ENCODE peak calls at places on chromosome 21, in nine cellular contexts. B is transverse colon, M is HCT116, K is Panc1, C is breast epithelium, O is stomach, S is GM12892, R is GM12891, X is suprapubic skin. L is an unnamed sample.

GRCh38 chr21:40686526-40686925 is 160.4 kb downstream of the DSCAM start:
- DNase-seq in B (no peak), M (no peak), K (no peak), C (no peak), O (no peak), S (no peak), R (no peak), X (no peak), L (no peak)

GRCh38 chr21:35649186-35649585 is 411.1 kb downstream of the SETD4 start:
- DNase-seq in B (no peak), M (no peak), K (no peak), C (no peak), O (no peak), S (no peak), R (no peak), X (no peak), L (no peak)

GRCh38 chr21:34734696-34735095 is 65.9 kb downstream of the CLIC6 start:
- DNase-seq in B (no peak), M (no peak), K (no peak), C (peak; percentile 78), O (no peak), S (no peak), R (no peak), X (no peak), L (peak; percentile 75)

GRCh38 chr21:26099610-26100219 is 70.9 kb downstream of the APP start:
- DNase-seq in B (no peak), M (no peak), K (no peak), C (no peak), O (no peak), S (no peak), R (no peak), X (no peak), L (no peak)

GRCh38 chr21:34351786-34352241 is 12.0 kb upstream of the KCNE2 start:
- DNase-seq in B (peak; percentile 51), M (peak; percentile 48), K (no peak), C (peak; percentile 44), O (peak; percentile 61), S (peak; percentile 27), R (peak; percentile 36), X (no peak), L (peak; percentile 26)

GRCh38 chr21:21624674-21625073 is 626.5 kb downstream of the NCAM2 start:
- DNase-seq in B (no peak), M (no peak), K (no peak), C (no peak), O (no peak), S (no peak), R (no peak), X (no peak), L (no peak)

GRCh38 chr21:37396855-37397254 is 30.3 kb downstream of the DYRK1A start:
- DNase-seq in B (no peak), M (no peak), K (no peak), C (no peak), O (no peak), S (no peak), R (no peak), X (no peak), L (no peak)

GRCh38 chr21:34989337-34990151 is 59.6 kb downstream of the RUNX1 start:
- DNase-seq in B (no peak), M (no peak), K (no peak), C (no peak), O (no peak), S (no peak), R (no peak), X (no peak), L (no peak)

GRCh38 chr21:46227811-46228344 is 696 bp downstream of the LSS start:
- DNase-seq in B (no peak), M (no peak), K (no peak), C (no peak), O (no peak), S (no peak), R (no peak), X (peak; percentile 57), L (no peak)

GRCh38 chr21:46226920-46227599 is 1.5 kb downstream of the LSS start:
- DNase-seq in B (no peak), M (no peak), K (no peak), C (no peak), O (no peak), S (no peak), R (no peak), X (peak; percentile 60), L (peak; percentile 41)

GRCh38 chr21:46229133-46229922 is 754 bp upstream of the LSS start:
- DNase-seq in B (no peak), M (no peak), K (no peak), C (no peak), O (no peak), S (peak; percentile 59), R (peak; percentile 53), X (peak; percentile 85), L (no peak)

GRCh38 chr21:46229923-46230260 is 1.3 kb upstream of the LSS start:
- DNase-seq in B (no peak), M (no peak), K (no peak), C (no peak), O (no peak), S (no peak), R (no peak), X (no peak), L (no peak)

GRCh38 chr21:46228345-46229051 is at the start of gene LSS:
- DNase-seq in B (peak; percentile 99), M (peak; percentile 93), K (peak; percentile 72), C (peak; percentile 95), O (peak; percentile 98), S (peak; percentile 97), R (peak; percentile 97), X (peak; percentile 98), L (peak; percentile 98)
- TF ChIP-seq POLR2AphosphoS5 in B (peak; percentile 81), M (peak; percentile 45), K (no peak), C (peak; percentile 54), O (peak; percentile 73), S (no peak), R (peak; percentile 39), X (no peak), L (peak; percentile 69)

DNA sequence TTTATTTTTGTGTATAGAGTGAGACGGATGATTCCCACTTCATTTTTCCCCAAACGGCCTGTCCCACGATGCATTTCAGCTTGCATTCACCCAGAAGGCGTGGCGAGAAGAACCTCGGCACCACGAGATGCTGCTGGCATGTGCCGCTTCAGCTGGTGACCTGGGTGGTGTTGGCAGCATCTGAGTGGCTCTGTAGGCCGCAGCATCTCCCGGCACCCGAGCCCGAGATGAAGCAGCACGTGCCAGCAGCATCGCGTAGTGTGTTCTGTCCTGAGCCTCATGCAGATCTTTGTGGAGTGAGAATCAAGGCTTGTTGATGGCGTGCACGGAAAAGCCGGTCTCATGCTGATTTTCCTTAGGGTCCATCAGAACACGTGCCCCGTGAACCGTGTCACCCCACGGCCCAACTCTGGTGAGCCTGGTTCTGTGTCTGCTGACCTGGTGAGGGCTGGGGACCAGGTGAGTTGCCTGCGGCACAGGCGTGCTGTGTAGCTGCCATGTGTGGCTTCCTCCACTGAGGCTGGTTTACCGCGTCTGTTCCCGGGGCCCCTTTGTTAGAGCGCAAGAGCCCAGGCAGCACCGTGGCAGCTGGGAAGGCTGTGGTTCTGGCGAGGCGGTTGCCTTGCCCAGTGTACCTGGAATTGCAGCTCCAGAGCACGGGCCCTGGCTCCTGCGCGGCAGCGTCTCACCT is 16.7 kb downstream of the SLX9 start:
- DNase-seq in B (no peak), M (no peak), K (no peak), C (no peak), O (no peak), S (no peak), R (no peak), X (no peak), L (no peak)
- TF ChIP-seq POLR2AphosphoS5 in B (no peak), M (no peak), K (no peak), C (no peak), O (no peak), S (no peak), R (no peak), X (no peak), L (no peak)

GRCh38 chr21:45305831-45306230 is 18.1 kb upstream of the POFUT2 start:
- DNase-seq in B (no peak), M (no peak), K (no peak), C (no peak), O (no peak), S (no peak), R (no peak), X (peak; percentile 38), L (no peak)

GRCh38 chr21:45309069-45309521 is 21.4 kb upstream of the POFUT2 start:
- DNase-seq in B (peak; percentile 70), M (no peak), K (no peak), C (no peak), O (peak; percentile 47), S (no peak), R (no peak), X (peak; percentile 76), L (no peak)

GRCh38 chr21:45308211-45309068 is 20.7 kb upstream of the POFUT2 start:
- DNase-seq in B (no peak), M (no peak), K (no peak), C (no peak), O (no peak), S (no peak), R (no peak), X (peak; percentile 62), L (no peak)

GRCh38 chr21:45306453-45306831 is 18.7 kb upstream of the POFUT2 start:
- DNase-seq in B (no peak), M (no peak), K (no peak), C (no peak), O (no peak), S (no peak), R (no peak), X (peak; percentile 49), L (no peak)

DNA sequence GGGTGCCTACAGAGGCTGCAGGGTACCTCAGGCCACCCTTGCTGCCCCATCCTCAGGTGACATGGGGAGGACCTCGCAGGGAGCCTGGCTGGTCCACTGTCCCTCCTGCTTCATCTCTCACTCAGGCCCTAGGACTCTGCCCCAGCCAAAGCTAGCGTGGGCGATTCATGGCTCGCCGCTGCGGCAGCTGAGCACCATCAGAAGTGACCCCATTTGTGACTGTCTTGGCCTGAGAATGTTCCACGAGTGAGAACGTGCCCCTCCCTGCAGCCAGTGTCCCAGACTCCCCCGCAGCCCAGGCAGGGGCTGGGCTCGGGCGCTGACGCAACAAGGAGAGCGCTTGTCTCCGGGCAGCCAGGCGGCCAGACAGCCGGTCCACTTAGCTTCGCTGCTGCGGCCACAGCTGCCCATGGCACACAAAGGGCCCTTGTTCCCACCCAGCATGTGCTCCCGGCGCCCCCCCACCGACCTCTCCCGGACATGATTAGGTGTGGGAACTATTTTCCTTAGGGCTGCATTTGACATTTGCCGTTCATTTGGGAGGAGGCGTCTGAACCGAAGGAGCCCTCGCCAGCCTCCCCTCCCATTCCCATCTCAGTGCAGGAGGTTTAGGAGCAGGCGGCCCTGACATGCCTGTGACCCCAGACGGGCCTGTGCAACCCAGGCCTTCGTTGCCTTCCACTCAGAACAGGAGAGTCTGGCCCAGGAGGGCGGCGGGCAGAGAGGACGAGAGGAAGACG is 19.3 kb upstream of the POFUT2 start:
- DNase-seq in B (peak; percentile 62), M (no peak), K (no peak), C (peak; percentile 57), O (peak; percentile 51), S (no peak), R (no peak), X (peak; percentile 60), L (no peak)
- TF ChIP-seq POLR2AphosphoS5 in B (peak; percentile 74), M (no peak), K (no peak), C (peak; percentile 35), O (peak; percentile 65), S (no peak), R (no peak), X (no peak), L (peak; percentile 48)

GRCh38 chr21:38649120-38649519 is 150.8 kb upstream of the ERG start:
- DNase-seq in B (no peak), M (no peak), K (no peak), C (no peak), O (no peak), S (no peak), R (no peak), X (no peak), L (no peak)

GRCh38 chr21:38643404-38644023 is 145.2 kb upstream of the ERG start:
- DNase-seq in B (no peak), M (no peak), K (no peak), C (no peak), O (no peak), S (no peak), R (no peak), X (no peak), L (no peak)

GRCh38 chr21:38646213-38646837 is 148.0 kb upstream of the ERG start:
- DNase-seq in B (no peak), M (no peak), K (no peak), C (no peak), O (no peak), S (no peak), R (no peak), X (no peak), L (no peak)

GRCh38 chr21:38639782-38640750 is 141.8 kb upstream of the ERG start:
- DNase-seq in B (no peak), M (no peak), K (no peak), C (no peak), O (no peak), S (no peak), R (no peak), X (no peak), L (no peak)

DNA sequence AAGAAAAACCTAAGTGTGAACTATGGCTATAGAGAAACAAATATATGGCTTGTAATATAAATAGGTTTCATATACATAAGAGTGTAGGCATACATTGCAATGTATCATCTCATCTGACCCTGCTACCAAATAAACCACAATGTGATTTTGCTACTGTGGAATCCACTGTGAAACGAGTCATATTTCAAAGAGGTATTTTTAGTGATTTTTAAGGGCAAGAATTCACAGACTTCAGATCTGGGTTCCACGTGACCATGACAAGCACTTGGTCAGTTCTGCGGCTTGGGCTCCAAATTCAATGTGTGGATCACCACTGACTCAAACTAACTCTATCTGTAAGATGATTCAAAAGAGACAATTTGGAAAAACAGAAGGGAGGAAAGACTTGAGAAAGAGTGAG is 147.0 kb upstream of the ERG start:
- DNase-seq in B (no peak), M (no peak), K (no peak), C (no peak), O (no peak), S (no peak), R (no peak), X (no peak), L (no peak)
- TF ChIP-seq POLR2AphosphoS5 in B (no peak), M (no peak), K (no peak), C (no peak), O (no peak), S (no peak), R (no peak), X (no peak), L (no peak)